ENCODE peak calls at places on chromosomes 16 and 17, in four cellular contexts. H is AG10803, U is brain microvascular endothelial cell, R is amygdala. K is an unnamed sample.

GRCh38 chr17:30332057-30332542 is 1.8 kb downstream of the TMIGD1 start:
- DNase-seq in R (no peak), U (peak; percentile 47), H (peak; percentile 17), K (no peak)

GRCh38 chr16:83744521-83744981 is 63.2 kb upstream of the HSBP1 start:
- DNase-seq in H (peak; percentile 29), R (no peak), U (peak; percentile 31), K (no peak)

GRCh38 chr17:44355642-44356099 is 8.0 kb downstream of the FAM171A2 start:
- DNase-seq in R (no peak), U (no peak), H (no peak), K (no peak)

GRCh38 chr17:79342376-79342775 is 267.8 kb downstream of the ENGASE start:
- DNase-seq in H (no peak), R (no peak), U (no peak), K (no peak)

GRCh38 chr17:32283745-32284207 is 18.1 kb downstream of the RHBDL3 start:
- DNase-seq in H (peak; percentile 38), R (no peak), U (peak; percentile 24), K (no peak)

GRCh38 chr17:55238197-55238930 is 26.4 kb upstream of the HLF start:
- DNase-seq in R (peak; percentile 84), H (peak; percentile 84), U (peak; percentile 78), K (peak; percentile 95)

GRCh38 chr17:1471931-1472727 is 16.1 kb upstream of the CRK start:
- DNase-seq in U (no peak), R (no peak), H (no peak), K (no peak)

GRCh38 chr17:71217769-71218168 is 903.1 kb upstream of the SOX9 start:
- DNase-seq in H (no peak), R (no peak), U (no peak), K (no peak)

GRCh38 chr17:82236142-82236971 is 7.5 kb downstream of the SLC16A3 start:
- DNase-seq in R (peak; percentile 18), U (no peak), H (no peak), K (peak; percentile 37)

GRCh38 chr16:5906351-5906750 is 808.8 kb upstream of the EEF2KMT start:
- DNase-seq in U (no peak), R (no peak), H (no peak), K (no peak)

GRCh38 chr16:5502467-5502869 is 404.9 kb upstream of the EEF2KMT start:
- DNase-seq in U (no peak), H (no peak), R (no peak), K (no peak)

GRCh38 chr17:79808763-79809529 is 12.1 kb upstream of the CBX8 start:
- DNase-seq in H (no peak), U (no peak), R (no peak), K (peak; percentile 62)

GRCh38 chr17:30378191-30378796 is 433 bp upstream of the CPD start:
- DNase-seq in U (no peak), H (no peak), R (no peak), K (no peak)

GRCh38 chr16:89330177-89330856 is 112.8 kb downstream of the ZNF778 start:
- DNase-seq in H (no peak), U (peak; percentile 63), R (no peak), K (no peak)

GRCh38 chr17:72404872-72405271 is 284.1 kb downstream of the SOX9 start:
- DNase-seq in R (no peak), U (peak; percentile 50), H (peak; percentile 54), K (no peak)

GRCh38 chr17:15185625-15185991 is 79.5 kb downstream of the PMP22 start:
- DNase-seq in H (peak; percentile 93), U (peak; percentile 25), R (no peak), K (no peak)

GRCh38 chr17:37255434-37255833 is 120.4 kb upstream of the C17orf78 start:
- DNase-seq in H (no peak), U (no peak), R (no peak), K (no peak)

GRCh38 chr16:78434401-78434800 is 334.9 kb downstream of the WWOX start:
- DNase-seq in U (no peak), H (no peak), R (no peak), K (no peak)

GRCh38 chr17:77279448-77280303 is 138.9 kb downstream of the SEC14L1 start:
- DNase-seq in U (no peak), R (no peak), H (peak; percentile 28), K (no peak)

GRCh38 chr17:77746391-77746790 is 212.1 kb upstream of the TNRC6C start:
- DNase-seq in R (no peak), U (no peak), H (no peak), K (no peak)

GRCh38 chr17:79952265-79952877 is 83.3 kb downstream of the TBC1D16 start:
- DNase-seq in U (no peak), R (no peak), H (no peak), K (no peak)

GRCh38 chr17:5078106-5079028 is at the start of gene ZFP3:
- DNase-seq in R (peak; percentile 66), U (peak; percentile 55), H (peak; percentile 92), K (peak; percentile 66)

GRCh38 chr16:85675528-85675927 is 13.2 kb downstream of the GINS2 start:
- DNase-seq in H (peak; percentile 31), R (no peak), U (peak; percentile 45), K (no peak)

GRCh38 chr16:85498607-85499006 is 114.5 kb upstream of the GSE1 start:
- DNase-seq in H (no peak), U (no peak), R (no peak), K (peak; percentile 21)

GRCh38 chr17:8649157-8650118 is 18.9 kb upstream of the MYH10 start:
- DNase-seq in R (no peak), H (peak; percentile 99), U (peak; percentile 88), K (no peak)

GRCh38 chr17:73356561-73357170 is 44.9 kb upstream of the CDC42EP4 start:
- DNase-seq in U (no peak), H (no peak), R (no peak), K (no peak)

K was measured in NCI-H774.